ENCODE peak calls at places on chromosome X, in seven cellular contexts. B, F, V, E, A, R and Q are unnamed samples.

GRCh38 chrX:153052534-153052933 is 3.7 kb upstream of the PNMA3 start:
- DNase-seq in R (no peak), F (no peak), B (no peak), A (no peak), E (no peak), V (no peak), Q (no peak)

GRCh38 chrX:96407501-96407900 is 277.1 kb upstream of the DIAPH2 start:
- DNase-seq in F (no peak), R (no peak), B (no peak), A (peak), E (no peak), V (no peak), Q (no peak)

GRCh38 chrX:2550288-2551020 is 49.7 kb upstream of the DHRSX start:
- DNase-seq in V (no peak), B (no peak), R (no peak), F (no peak), A (no peak), E (no peak), Q (no peak)

GRCh38 chrX:10794203-10794630 is 173.8 kb upstream of the MID1 start:
- DNase-seq in F (no peak), R (no peak), B (no peak), E (no peak), V (peak), A (no peak), Q (no peak)

GRCh38 chrX:19893722-19894121 is 6.3 kb upstream of the SH3KBP1 start:
- DNase-seq in F (no peak), R (no peak), A (no peak), E (no peak), V (no peak), B (no peak), Q (no peak)

GRCh38 chrX:1011632-1012283 is 200.7 kb downstream of the CRLF2 start:
- DNase-seq in V (no peak), E (no peak), F (no peak), R (no peak), B (no peak), A (no peak), Q (no peak)

GRCh38 chrX:14359316-14359715 is 170.0 kb upstream of the GLRA2 start:
- DNase-seq in V (peak), B (no peak), F (no peak), E (no peak), R (no peak), A (no peak), Q (no peak)

GRCh38 chrX:30620980-30621716 is 32.1 kb upstream of the GK start:
- DNase-seq in V (peak), A (peak), B (no peak), R (no peak), F (no peak), E (no peak), Q (no peak)

GRCh38 chrX:20663287-20663686 is 396.6 kb upstream of the RPS6KA3 start:
- DNase-seq in E (no peak), A (no peak), R (no peak), F (no peak), V (no peak), B (no peak), Q (no peak)

GRCh38 chrX:112636951-112637541 is 42.7 kb downstream of the LHFPL1 start:
- DNase-seq in B (no peak), V (no peak), E (no peak), R (no peak), F (no peak), A (no peak), Q (no peak)

GRCh38 chrX:31233941-31234496 is 162.2 kb upstream of the FTHL17 start:
- DNase-seq in V (no peak), F (no peak), E (no peak), R (no peak), B (no peak), A (no peak), Q (no peak)

GRCh38 chrX:5117816-5118215 is 1110.9 kb downstream of the NLGN4X start:
- DNase-seq in F (no peak), B (no peak), R (no peak), A (no peak), E (no peak), V (no peak), Q (no peak)

GRCh38 chrX:153766871-153767673 is 3.0 kb downstream of the PLXNB3 start:
- DNase-seq in E (no peak), V (no peak), F (peak), B (no peak), R (peak), A (peak), Q (no peak)

GRCh38 chrX:1185556-1185955 is 26.9 kb downstream of the CRLF2 start:
- DNase-seq in V (no peak), R (no peak), A (no peak), F (no peak), B (no peak), E (no peak), Q (no peak)

GRCh38 chrX:112834976-112835375 is 5.7 kb downstream of the AMOT start:
- DNase-seq in A (no peak), B (no peak), E (no peak), V (no peak), R (no peak), F (no peak), Q (no peak)

GRCh38 chrX:13688772-13689518 is at the start of gene RAB9A:
- DNase-seq in V (peak), F (peak), E (peak), B (peak), R (peak), A (peak), Q (peak)

GRCh38 chrX:1072637-1073377 is 139.6 kb downstream of the CRLF2 start:
- DNase-seq in E (no peak), V (no peak), F (no peak), R (no peak), B (no peak), A (no peak), Q (peak)

GRCh38 chrX:68686684-68687045 is 39.2 kb downstream of the STARD8 start:
- DNase-seq in B (peak), V (no peak), A (no peak), F (peak), E (no peak), R (no peak), Q (no peak)

GRCh38 chrX:68684919-68685304 is 37.4 kb downstream of the STARD8 start:
- DNase-seq in F (no peak), E (no peak), V (no peak), B (no peak), R (no peak), A (no peak), Q (no peak)

GRCh38 chrX:68683580-68683979 is 36.1 kb downstream of the STARD8 start:
- DNase-seq in R (no peak), E (no peak), F (no peak), A (no peak), V (no peak), B (no peak), Q (no peak)

GRCh38 chrX:68684291-68684918 is 36.9 kb downstream of the STARD8 start:
- DNase-seq in R (no peak), V (no peak), B (peak), F (peak), E (peak), A (peak), Q (peak)

DNA sequence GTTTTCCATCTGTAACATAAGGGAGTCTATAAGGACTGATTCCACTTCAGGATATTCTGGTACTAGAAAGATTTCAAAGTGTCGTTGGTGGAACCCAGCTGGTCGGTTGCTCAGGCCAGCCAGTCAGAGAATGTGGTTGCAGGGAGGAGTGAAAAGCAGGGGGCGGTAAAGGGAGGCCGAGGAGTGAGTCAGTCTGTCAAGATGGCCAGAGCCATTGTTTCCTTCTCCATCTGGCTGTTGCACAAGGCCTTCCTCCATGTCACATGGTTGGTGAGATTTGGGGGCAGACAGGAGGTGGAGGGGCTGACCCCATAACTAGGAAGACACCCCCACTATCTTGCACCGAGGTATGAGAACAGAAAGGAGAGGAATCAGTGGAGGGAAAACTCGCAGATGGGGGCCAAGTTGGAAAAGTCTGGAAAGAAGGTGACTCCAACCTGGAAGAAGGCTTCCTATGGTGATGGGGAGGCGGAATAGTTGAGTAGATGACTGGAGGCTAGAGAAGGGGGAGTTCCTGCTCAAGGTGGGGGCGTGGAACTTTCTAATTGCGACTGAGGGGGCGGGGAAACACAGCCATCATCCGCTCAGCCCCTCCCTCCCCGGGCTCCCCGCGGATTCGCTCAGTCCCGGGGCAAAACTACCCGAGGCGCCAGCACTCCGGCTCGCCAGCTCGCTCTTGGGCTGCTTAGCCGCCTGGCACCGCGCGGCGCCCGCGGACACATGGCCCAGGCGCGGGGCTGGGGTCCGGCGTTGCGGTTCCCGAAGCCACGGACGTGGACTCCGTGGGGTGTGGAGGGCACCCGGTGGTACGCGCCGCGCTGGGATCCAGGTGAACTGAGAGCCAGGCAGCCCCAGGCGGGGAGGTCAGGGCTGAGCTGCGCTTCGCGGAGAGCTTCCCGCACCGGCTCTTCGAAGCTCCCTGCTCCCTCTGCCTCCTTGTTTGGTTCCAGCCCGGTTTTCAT is 38.5 kb downstream of the STARD8 start:
- DNase-seq in A (no peak), E (peak), R (no peak), F (peak), V (peak), B (peak), Q (peak)
- TF ChIP-seq CTCF in A (no peak), E (no peak), R (no peak), F (no peak), V (no peak), B (no peak), Q (no peak)

GRCh38 chrX:78098108-78098507 is 5.9 kb upstream of the PGK1 start:
- DNase-seq in F (no peak), E (no peak), R (no peak), B (no peak), A (no peak), V (no peak), Q (no peak)

GRCh38 chrX:78092296-78092695 is 11.8 kb upstream of the PGK1 start:
- DNase-seq in V (peak), B (no peak), E (peak), R (no peak), A (no peak), F (no peak), Q (no peak)
- TF ChIP-seq CTCF in V (peak), B (no peak), E (no peak), R (no peak), A (peak), F (peak), Q (peak)

GRCh38 chrX:131544218-131544617 is 344 bp downstream of the OR13H1 start:
- DNase-seq in R (no peak), V (no peak), F (no peak), A (no peak), E (no peak), B (no peak), Q (no peak)
- TF ChIP-seq CTCF in R (no peak), V (no peak), F (no peak), A (no peak), E (no peak), B (no peak), Q (no peak)

DNA sequence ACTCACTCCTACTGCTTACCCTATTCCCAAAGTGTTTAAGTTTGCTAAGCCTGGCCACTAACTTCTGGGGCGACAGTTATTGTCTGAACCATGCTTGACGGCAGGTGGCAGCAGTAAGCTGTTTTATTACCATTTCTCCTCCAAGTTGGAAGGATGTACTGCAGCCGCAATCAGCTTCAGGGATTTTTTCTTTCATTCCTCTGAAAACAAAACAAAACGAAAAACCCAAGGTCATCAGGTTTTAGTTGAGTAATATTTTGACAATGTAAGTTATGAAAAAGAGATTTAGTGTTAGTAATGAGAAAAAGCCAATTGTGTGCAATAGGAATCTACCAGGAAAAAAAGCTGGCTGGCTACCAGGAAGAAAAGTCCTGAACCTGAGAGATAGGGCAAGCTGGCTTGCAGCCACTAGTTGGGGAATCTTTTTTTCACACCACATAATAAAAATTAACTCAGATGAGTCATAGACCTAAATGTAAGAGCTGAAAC is 13.2 kb upstream of the RAB9B start:
- DNase-seq in V (peak), A (peak), E (peak), F (peak), B (peak), R (peak), Q (peak)
- TF ChIP-seq CTCF in V (peak), A (peak), E (peak), F (peak), B (peak), R (peak), Q (peak)

DNA sequence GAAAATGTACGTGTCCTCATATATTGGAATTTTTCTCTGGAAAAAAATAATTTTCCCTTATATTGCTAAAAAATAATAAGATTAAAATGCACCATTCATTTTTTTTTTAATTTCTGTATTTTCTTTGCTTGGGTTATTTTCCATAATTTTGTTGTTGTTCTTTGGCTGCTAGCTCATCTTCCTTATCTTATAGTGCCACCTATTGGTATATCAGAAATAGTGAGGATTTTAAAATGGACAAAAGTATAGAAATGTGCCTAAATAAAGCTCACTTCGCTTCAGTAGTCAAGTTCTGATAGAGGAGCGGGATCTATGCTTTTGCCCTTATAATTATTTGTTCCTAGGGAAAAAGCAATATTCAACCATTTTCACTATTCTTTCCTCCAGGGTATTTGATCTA is 134.8 kb downstream of the NAP1L3 start:
- DNase-seq in B (no peak), R (no peak), V (no peak), F (no peak), E (no peak), A (no peak), Q (no peak)
- TF ChIP-seq CTCF in B (no peak), R (peak), V (peak), F (no peak), E (peak), A (peak), Q (peak)

DNA sequence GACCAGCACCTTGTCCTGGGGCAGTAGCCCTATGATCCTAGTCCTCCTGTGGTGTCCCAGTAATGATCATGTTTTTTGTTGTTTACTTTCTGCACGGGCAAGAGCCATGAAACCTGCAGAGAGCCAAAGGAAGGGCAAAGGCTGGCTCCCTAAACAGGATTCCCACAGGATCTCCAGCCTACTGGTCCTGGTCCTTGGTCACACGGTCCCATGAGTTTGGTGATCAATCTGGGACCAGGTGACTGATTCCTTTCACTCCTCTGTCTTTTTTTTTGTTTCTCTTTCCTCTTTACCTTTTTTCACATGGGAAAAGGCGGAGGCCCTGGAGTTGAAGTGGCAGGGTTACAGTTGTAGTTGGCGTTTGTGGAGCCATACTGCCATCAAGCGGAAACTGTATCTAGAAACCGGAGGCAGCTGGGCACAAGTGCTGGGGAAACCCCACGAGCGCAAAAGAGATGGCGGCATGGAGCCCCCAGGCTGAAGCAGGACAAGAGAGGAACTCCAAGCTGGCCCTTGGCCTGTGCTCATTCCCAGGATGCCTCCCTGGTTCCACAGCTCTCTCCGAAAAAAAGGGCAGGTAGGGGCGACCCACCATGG is 34.6 kb downstream of the NBDY start:
- DNase-seq in R (peak), F (no peak), A (peak), V (peak), E (no peak), B (peak), Q (no peak)
- TF ChIP-seq CTCF in R (peak), F (no peak), A (peak), V (peak), E (no peak), B (no peak), Q (no peak)

GRCh38 chrX:143788265-143788664 is 67.7 kb upstream of the SPANXN2 start:
- DNase-seq in B (no peak), V (peak), A (no peak), R (no peak), F (no peak), E (no peak), Q (peak)
- TF ChIP-seq CTCF in B (peak), V (peak), A (peak), R (no peak), F (no peak), E (no peak), Q (peak)

DNA sequence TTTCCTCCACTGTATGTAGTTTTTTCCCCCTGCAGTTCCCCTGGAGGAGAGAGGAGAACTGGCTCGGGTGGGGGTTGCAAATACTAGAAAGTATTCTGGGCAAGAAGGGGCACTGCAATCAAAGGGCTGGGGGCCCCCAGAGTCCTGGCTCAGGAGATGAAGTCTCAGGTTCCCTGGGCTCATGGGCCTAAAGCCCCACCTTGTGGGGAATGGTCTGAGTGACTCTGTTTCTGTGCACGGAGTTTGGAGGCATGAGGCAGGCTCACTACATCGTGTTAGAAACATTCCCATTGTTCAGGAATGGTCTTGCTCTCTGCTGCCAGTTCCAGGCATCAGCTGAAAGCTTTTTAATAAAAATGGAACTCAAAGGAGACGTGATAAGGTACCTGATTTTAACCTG is 122.5 kb downstream of the TMEM164 start:
- DNase-seq in F (no peak), R (no peak), V (no peak), E (peak), B (no peak), A (no peak), Q (no peak)
- TF ChIP-seq CTCF in F (no peak), R (no peak), V (peak), E (no peak), B (no peak), A (no peak), Q (peak)

GRCh38 chrX:100363926-100364325 is 46.1 kb downstream of the PCDH19 start:
- DNase-seq in A (no peak), R (no peak), B (no peak), F (no peak), E (no peak), V (no peak), Q (peak)

GRCh38 chrX:100373673-100374072 is 36.4 kb downstream of the PCDH19 start:
- DNase-seq in E (no peak), V (no peak), F (no peak), B (no peak), R (no peak), A (no peak), Q (no peak)

GRCh38 chrX:100368167-100368566 is 41.9 kb downstream of the PCDH19 start:
- DNase-seq in E (peak), F (peak), B (no peak), R (no peak), V (peak), A (no peak), Q (peak)
- TF ChIP-seq CTCF in E (peak), F (no peak), B (no peak), R (no peak), V (peak), A (peak), Q (peak)

DNA sequence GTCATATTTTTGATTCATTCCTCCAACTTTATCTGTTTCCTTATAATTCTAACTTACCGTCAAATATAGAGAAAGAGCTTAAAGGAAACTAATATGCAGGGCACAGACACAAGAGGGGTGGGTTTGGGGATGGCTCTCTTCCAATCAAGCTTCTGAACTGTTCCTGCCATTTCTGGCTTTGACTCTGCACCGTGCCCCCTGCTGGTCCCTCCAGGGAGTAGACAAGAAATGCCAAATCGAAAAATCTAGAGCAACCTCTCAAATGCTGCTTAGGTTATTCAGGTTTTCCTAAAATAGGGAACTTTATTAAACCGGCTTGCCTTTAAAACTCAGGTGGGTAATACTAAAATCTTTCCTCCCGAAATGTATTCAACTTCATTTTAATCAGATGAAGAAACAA is 39.8 kb upstream of the VCX3A start:
- DNase-seq in F (no peak), E (peak), R (no peak), V (no peak), B (no peak), A (no peak), Q (no peak)
- TF ChIP-seq CTCF in F (no peak), E (peak), R (no peak), V (peak), B (no peak), A (no peak), Q (peak)